ENCODE peak calls at places on chromosome 1, in six cellular contexts. One of them, this sample, is unnamed.

GRCh38 chr1:10829067-10829818 is 32.8 kb upstream of the CASZ1 start:
- DNase-seq in A172: no peak
- DNase-seq in progenitor cell of endocrine pancreas: no peak
- DNase-seq in substantia nigra: no peak
- DNase-seq in aorta: no peak
- DNase-seq in retina: no peak
- DNase-seq in this sample: no peak

GRCh38 chr1:197838836-197839235 is 63.6 kb upstream of the DENND1B start:
- DNase-seq in A172: peak; percentile 79
- DNase-seq in progenitor cell of endocrine pancreas: no peak
- DNase-seq in substantia nigra: no peak
- DNase-seq in aorta: no peak
- DNase-seq in retina: no peak
- DNase-seq in this sample: no peak

GRCh38 chr1:21340230-21340564 is 49.9 kb upstream of the ECE1 start:
- DNase-seq in A172: no peak
- DNase-seq in progenitor cell of endocrine pancreas: no peak
- DNase-seq in substantia nigra: no peak
- DNase-seq in aorta: peak; percentile 85
- DNase-seq in retina: no peak
- DNase-seq in this sample: no peak

GRCh38 chr1:228647523-228648444 is 87.5 kb upstream of the RHOU start:
- DNase-seq in A172: no peak
- DNase-seq in progenitor cell of endocrine pancreas: peak; percentile 29
- DNase-seq in substantia nigra: no peak
- DNase-seq in aorta: peak; percentile 84
- DNase-seq in retina: peak; percentile 81
- DNase-seq in this sample: no peak

GRCh38 chr1:28190337-28190979 is 14.0 kb upstream of the PTAFR start:
- DNase-seq in A172: no peak
- DNase-seq in progenitor cell of endocrine pancreas: no peak
- DNase-seq in substantia nigra: no peak
- DNase-seq in aorta: no peak
- DNase-seq in retina: no peak
- DNase-seq in this sample: no peak

GRCh38 chr1:6259491-6260362 is 1.2 kb downstream of the GPR153 start:
- DNase-seq in A172: peak; percentile 47
- DNase-seq in progenitor cell of endocrine pancreas: peak; percentile 68
- DNase-seq in substantia nigra: no peak
- DNase-seq in aorta: peak; percentile 92
- DNase-seq in retina: peak; percentile 78
- DNase-seq in this sample: peak; percentile 50

GRCh38 chr1:46667782-46668760 is at the start of gene ATPAF1:
- DNase-seq in A172: peak; percentile 43
- DNase-seq in progenitor cell of endocrine pancreas: peak; percentile 55
- DNase-seq in substantia nigra: peak; percentile 58
- DNase-seq in aorta: peak; percentile 91
- DNase-seq in retina: peak; percentile 79
- DNase-seq in this sample: peak; percentile 83

GRCh38 chr1:228100822-228101613 is 2.1 kb downstream of the C1orf35 start:
- DNase-seq in A172: no peak
- DNase-seq in progenitor cell of endocrine pancreas: no peak
- DNase-seq in substantia nigra: no peak
- DNase-seq in aorta: no peak
- DNase-seq in retina: no peak
- DNase-seq in this sample: no peak

GRCh38 chr1:43453442-43454269 is at the start of gene HYI:
- DNase-seq in A172: no peak
- DNase-seq in progenitor cell of endocrine pancreas: peak; percentile 60
- DNase-seq in substantia nigra: peak; percentile 73
- DNase-seq in aorta: peak; percentile 93
- DNase-seq in retina: peak; percentile 81
- DNase-seq in this sample: peak; percentile 75

GRCh38 chr1:21921100-21921875 is 15.8 kb downstream of the HSPG2 start:
- DNase-seq in A172: no peak
- DNase-seq in progenitor cell of endocrine pancreas: no peak
- DNase-seq in substantia nigra: no peak
- DNase-seq in aorta: no peak
- DNase-seq in retina: no peak
- DNase-seq in this sample: no peak

GRCh38 chr1:110616587-110616986 is 10.4 kb upstream of the KCNA2 start:
- DNase-seq in A172: peak; percentile 40
- DNase-seq in progenitor cell of endocrine pancreas: no peak
- DNase-seq in substantia nigra: no peak
- DNase-seq in aorta: no peak
- DNase-seq in retina: no peak
- DNase-seq in this sample: no peak

GRCh38 chr1:8463144-8463927 is 145.4 kb downstream of the SLC45A1 start:
- DNase-seq in A172: no peak
- DNase-seq in progenitor cell of endocrine pancreas: no peak
- DNase-seq in substantia nigra: peak; percentile 14
- DNase-seq in aorta: no peak
- DNase-seq in retina: peak; percentile 48
- DNase-seq in this sample: peak; percentile 32

GRCh38 chr1:44170281-44170823 is 28.9 kb upstream of the KLF18 start:
- DNase-seq in A172: no peak
- DNase-seq in progenitor cell of endocrine pancreas: no peak
- DNase-seq in substantia nigra: no peak
- DNase-seq in aorta: no peak
- DNase-seq in retina: no peak
- DNase-seq in this sample: no peak

GRCh38 chr1:245370905-245371581 is 216.3 kb downstream of the KIF26B start:
- DNase-seq in A172: no peak
- DNase-seq in progenitor cell of endocrine pancreas: no peak
- DNase-seq in substantia nigra: no peak
- DNase-seq in aorta: no peak
- DNase-seq in retina: peak; percentile 83
- DNase-seq in this sample: no peak

GRCh38 chr1:64811131-64811530 is 66.3 kb downstream of the RAVER2 start:
- DNase-seq in A172: no peak
- DNase-seq in progenitor cell of endocrine pancreas: no peak
- DNase-seq in substantia nigra: no peak
- DNase-seq in aorta: no peak
- DNase-seq in retina: no peak
- DNase-seq in this sample: no peak

GRCh38 chr1:42424201-42424600 is 31.6 kb downstream of the ZMYND12 start:
- DNase-seq in A172: no peak
- DNase-seq in progenitor cell of endocrine pancreas: no peak
- DNase-seq in substantia nigra: no peak
- DNase-seq in aorta: no peak
- DNase-seq in retina: no peak
- DNase-seq in this sample: no peak

GRCh38 chr1:208988811-208989222 is 594.7 kb upstream of the CAMK1G start:
- DNase-seq in A172: peak; percentile 71
- DNase-seq in progenitor cell of endocrine pancreas: no peak
- DNase-seq in substantia nigra: no peak
- DNase-seq in aorta: no peak
- DNase-seq in retina: no peak
- DNase-seq in this sample: no peak

GRCh38 chr1:1421147-1421906 is at the start of gene ANKRD65:
- DNase-seq in A172: no peak
- DNase-seq in progenitor cell of endocrine pancreas: no peak
- DNase-seq in substantia nigra: peak; percentile 40
- DNase-seq in aorta: no peak
- DNase-seq in retina: peak; percentile 82
- DNase-seq in this sample: no peak

GRCh38 chr1:99003911-99004269 is 771 bp downstream of the PLPPR5 start:
- DNase-seq in A172: no peak
- DNase-seq in progenitor cell of endocrine pancreas: no peak
- DNase-seq in substantia nigra: no peak
- DNase-seq in aorta: no peak
- DNase-seq in retina: no peak
- DNase-seq in this sample: no peak

GRCh38 chr1:236156512-236157208 is 14.3 kb downstream of the GPR137B start:
- DNase-seq in A172: no peak
- DNase-seq in progenitor cell of endocrine pancreas: no peak
- DNase-seq in substantia nigra: no peak
- DNase-seq in aorta: no peak
- DNase-seq in retina: no peak
- DNase-seq in this sample: peak; percentile 23

GRCh38 chr1:18681423-18681835 is 50.8 kb downstream of the PAX7 start:
- DNase-seq in A172: peak; percentile 51
- DNase-seq in progenitor cell of endocrine pancreas: no peak
- DNase-seq in substantia nigra: no peak
- DNase-seq in aorta: no peak
- DNase-seq in retina: no peak
- DNase-seq in this sample: no peak

GRCh38 chr1:52795464-52795863 is 47.1 kb upstream of the ZYG11A start:
- DNase-seq in A172: no peak
- DNase-seq in progenitor cell of endocrine pancreas: no peak
- DNase-seq in substantia nigra: no peak
- DNase-seq in aorta: no peak
- DNase-seq in retina: no peak
- DNase-seq in this sample: no peak

GRCh38 chr1:22204989-22205913 is 62.4 kb upstream of the WNT4 start:
- DNase-seq in A172: peak; percentile 18
- DNase-seq in progenitor cell of endocrine pancreas: no peak
- DNase-seq in substantia nigra: no peak
- DNase-seq in aorta: peak; percentile 81
- DNase-seq in retina: no peak
- DNase-seq in this sample: no peak

This sample was measured in gastrocnemius medialis.